ENCODE peak calls at places on chromosomes 12 and 14, in four cellular contexts. One of them, this sample, is unnamed.

GRCh38 chr12:96811083-96811482 is 96.0 kb upstream of the NEDD1 start:
- DNase-seq in endothelial cell of umbilical vein: peak; percentile 94
- DNase-seq in mucosa of descending colon: no peak
- DNase-seq in foreskin fibroblast: peak; percentile 48
- DNase-seq in this sample: peak; percentile 47

GRCh38 chr12:106161491-106161890 is 22.7 kb upstream of the NUAK1 start:
- DNase-seq in mucosa of descending colon: no peak
- DNase-seq in endothelial cell of umbilical vein: no peak
- DNase-seq in foreskin fibroblast: no peak
- DNase-seq in this sample: no peak

GRCh38 chr14:56092761-56093160 is 25.4 kb upstream of the PELI2 start:
- DNase-seq in foreskin fibroblast: peak; percentile 18
- DNase-seq in mucosa of descending colon: no peak
- DNase-seq in endothelial cell of umbilical vein: no peak
- DNase-seq in this sample: no peak

GRCh38 chr12:47247418-47247817 is 167.7 kb upstream of the AMIGO2 start:
- DNase-seq in mucosa of descending colon: peak; percentile 41
- DNase-seq in foreskin fibroblast: no peak
- DNase-seq in endothelial cell of umbilical vein: no peak
- DNase-seq in this sample: no peak

GRCh38 chr12:113818833-113819232 is 147.3 kb downstream of the RBM19 start:
- DNase-seq in foreskin fibroblast: peak; percentile 34
- DNase-seq in mucosa of descending colon: no peak
- DNase-seq in endothelial cell of umbilical vein: no peak
- DNase-seq in this sample: no peak

GRCh38 chr12:26451763-26452162 is 256.4 kb downstream of the SSPN start:
- DNase-seq in mucosa of descending colon: no peak
- DNase-seq in foreskin fibroblast: no peak
- DNase-seq in endothelial cell of umbilical vein: no peak
- DNase-seq in this sample: no peak

GRCh38 chr12:4960030-4960429 is 50.3 kb downstream of the KCNA1 start:
- DNase-seq in mucosa of descending colon: no peak
- DNase-seq in endothelial cell of umbilical vein: no peak
- DNase-seq in foreskin fibroblast: no peak
- DNase-seq in this sample: no peak

GRCh38 chr14:39232554-39233415 is 930 bp upstream of the MIA2 start:
- DNase-seq in foreskin fibroblast: peak; percentile 84
- DNase-seq in endothelial cell of umbilical vein: no peak
- DNase-seq in mucosa of descending colon: no peak
- DNase-seq in this sample: peak; percentile 33

GRCh38 chr14:105335735-105336476 is 21.4 kb downstream of the PACS2 start:
- DNase-seq in endothelial cell of umbilical vein: no peak
- DNase-seq in mucosa of descending colon: no peak
- DNase-seq in foreskin fibroblast: no peak
- DNase-seq in this sample: no peak

GRCh38 chr12:71282020-71282419 is 124.2 kb upstream of the TSPAN8 start:
- DNase-seq in mucosa of descending colon: no peak
- DNase-seq in foreskin fibroblast: no peak
- DNase-seq in endothelial cell of umbilical vein: no peak
- DNase-seq in this sample: no peak

GRCh38 chr12:47813491-47814196 is 6.1 kb downstream of the HDAC7 start:
- DNase-seq in foreskin fibroblast: peak; percentile 38
- DNase-seq in endothelial cell of umbilical vein: peak; percentile 55
- DNase-seq in mucosa of descending colon: peak; percentile 30
- DNase-seq in this sample: no peak

GRCh38 chr12:2264622-2265306 is 212.0 kb downstream of the CACNA1C start:
- DNase-seq in mucosa of descending colon: no peak
- DNase-seq in endothelial cell of umbilical vein: no peak
- DNase-seq in foreskin fibroblast: peak; percentile 97
- DNase-seq in this sample: no peak

GRCh38 chr12:67742461-67742860 is 93.9 kb downstream of the DYRK2 start:
- DNase-seq in endothelial cell of umbilical vein: no peak
- DNase-seq in mucosa of descending colon: no peak
- DNase-seq in foreskin fibroblast: peak; percentile 73
- DNase-seq in this sample: peak; percentile 24

GRCh38 chr12:113261847-113262470 is 40.7 kb downstream of the TPCN1 start:
- DNase-seq in endothelial cell of umbilical vein: no peak
- DNase-seq in foreskin fibroblast: peak; percentile 70
- DNase-seq in mucosa of descending colon: no peak
- DNase-seq in this sample: no peak

GRCh38 chr14:101845896-101846295 is 84.4 kb downstream of the PPP2R5C start:
- DNase-seq in endothelial cell of umbilical vein: no peak
- DNase-seq in foreskin fibroblast: no peak
- DNase-seq in mucosa of descending colon: no peak
- DNase-seq in this sample: no peak

GRCh38 chr14:74915826-74916225 is 7.2 kb downstream of the RPS6KL1 start:
- DNase-seq in foreskin fibroblast: no peak
- DNase-seq in mucosa of descending colon: no peak
- DNase-seq in endothelial cell of umbilical vein: no peak
- DNase-seq in this sample: no peak

GRCh38 chr12:121813951-121814350 is 10.1 kb downstream of the SETD1B start:
- DNase-seq in mucosa of descending colon: no peak
- DNase-seq in foreskin fibroblast: no peak
- DNase-seq in endothelial cell of umbilical vein: no peak
- DNase-seq in this sample: no peak

GRCh38 chr14:75295061-75295461 is 16.4 kb downstream of the FOS start:
- DNase-seq in endothelial cell of umbilical vein: peak; percentile 59
- DNase-seq in foreskin fibroblast: peak; percentile 90
- DNase-seq in mucosa of descending colon: peak; percentile 80
- DNase-seq in this sample: no peak

GRCh38 chr12:49888461-49889151 is 15.1 kb downstream of the FAIM2 start:
- DNase-seq in mucosa of descending colon: no peak
- DNase-seq in endothelial cell of umbilical vein: no peak
- DNase-seq in foreskin fibroblast: no peak
- DNase-seq in this sample: no peak

GRCh38 chr14:96876747-96877146 is 79.6 kb downstream of the VRK1 start:
- DNase-seq in mucosa of descending colon: peak; percentile 19
- DNase-seq in foreskin fibroblast: no peak
- DNase-seq in endothelial cell of umbilical vein: no peak
- DNase-seq in this sample: no peak

GRCh38 chr12:132116709-132117557 is 27.2 kb downstream of the DDX51 start:
- DNase-seq in mucosa of descending colon: no peak
- DNase-seq in endothelial cell of umbilical vein: no peak
- DNase-seq in foreskin fibroblast: no peak
- DNase-seq in this sample: no peak

GRCh38 chr12:95074766-95075165 is 1.3 kb upstream of the NR2C1 start:
- DNase-seq in foreskin fibroblast: peak; percentile 6
- DNase-seq in endothelial cell of umbilical vein: no peak
- DNase-seq in mucosa of descending colon: no peak
- DNase-seq in this sample: no peak

GRCh38 chr14:94051115-94051514 is 25.0 kb downstream of the OTUB2 start:
- DNase-seq in endothelial cell of umbilical vein: peak; percentile 40
- DNase-seq in mucosa of descending colon: peak; percentile 76
- DNase-seq in foreskin fibroblast: peak; percentile 68
- DNase-seq in this sample: no peak

GRCh38 chr14:99574099-99574880 is 29.7 kb downstream of the CCDC85C start:
- DNase-seq in foreskin fibroblast: peak; percentile 24
- DNase-seq in endothelial cell of umbilical vein: no peak
- DNase-seq in mucosa of descending colon: peak; percentile 74
- DNase-seq in this sample: no peak

GRCh38 chr12:112967858-112968257 is 10.5 kb upstream of the OAS2 start:
- DNase-seq in mucosa of descending colon: no peak
- DNase-seq in foreskin fibroblast: no peak
- DNase-seq in endothelial cell of umbilical vein: no peak
- DNase-seq in this sample: no peak

GRCh38 chr14:102316048-102316745 is 3.3 kb upstream of the ZNF839 start:
- DNase-seq in endothelial cell of umbilical vein: no peak
- DNase-seq in mucosa of descending colon: peak; percentile 85
- DNase-seq in foreskin fibroblast: peak; percentile 64
- DNase-seq in this sample: no peak

GRCh38 chr14:90368946-90369721 is 27.7 kb upstream of the CALM1 start:
- DNase-seq in endothelial cell of umbilical vein: peak; percentile 25
- DNase-seq in foreskin fibroblast: peak; percentile 77
- DNase-seq in mucosa of descending colon: peak; percentile 44
- DNase-seq in this sample: peak; percentile 55

GRCh38 chr14:22890416-22890815 is 7.4 kb downstream of the REM2 start:
- DNase-seq in mucosa of descending colon: no peak
- DNase-seq in foreskin fibroblast: no peak
- DNase-seq in endothelial cell of umbilical vein: no peak
- DNase-seq in this sample: no peak

GRCh38 chr14:23104070-23104590 is 659 bp downstream of the CIROP start:
- DNase-seq in foreskin fibroblast: no peak
- DNase-seq in mucosa of descending colon: no peak
- DNase-seq in endothelial cell of umbilical vein: no peak
- DNase-seq in this sample: no peak

GRCh38 chr14:94363171-94363624 is 25.2 kb downstream of the SERPINA1 start:
- DNase-seq in mucosa of descending colon: no peak
- DNase-seq in endothelial cell of umbilical vein: no peak
- DNase-seq in foreskin fibroblast: no peak
- DNase-seq in this sample: no peak

GRCh38 chr12:5622280-5622679 is 190.4 kb downstream of the NTF3 start:
- DNase-seq in endothelial cell of umbilical vein: no peak
- DNase-seq in mucosa of descending colon: no peak
- DNase-seq in foreskin fibroblast: no peak
- DNase-seq in this sample: no peak

GRCh38 chr14:56081139-56081538 is 37.1 kb upstream of the PELI2 start:
- DNase-seq in foreskin fibroblast: peak; percentile 78
- DNase-seq in mucosa of descending colon: no peak
- DNase-seq in endothelial cell of umbilical vein: no peak
- DNase-seq in this sample: no peak

GRCh38 chr14:103198429-103199140 is 75.3 kb downstream of the TNFAIP2 start:
- DNase-seq in endothelial cell of umbilical vein: no peak
- DNase-seq in foreskin fibroblast: peak; percentile 74
- DNase-seq in mucosa of descending colon: no peak
- DNase-seq in this sample: no peak

GRCh38 chr14:55005071-55005470 is 21.8 kb downstream of the WDHD1 start:
- DNase-seq in foreskin fibroblast: peak; percentile 51
- DNase-seq in mucosa of descending colon: no peak
- DNase-seq in endothelial cell of umbilical vein: no peak
- DNase-seq in this sample: no peak

GRCh38 chr12:53577941-53578352 is 48.2 kb downstream of the ATF7 start:
- DNase-seq in endothelial cell of umbilical vein: no peak
- DNase-seq in foreskin fibroblast: no peak
- DNase-seq in mucosa of descending colon: no peak
- DNase-seq in this sample: no peak

GRCh38 chr14:88901991-88902390 is 77.5 kb downstream of the TTC8 start:
- DNase-seq in mucosa of descending colon: no peak
- DNase-seq in foreskin fibroblast: no peak
- DNase-seq in endothelial cell of umbilical vein: no peak
- DNase-seq in this sample: no peak

GRCh38 chr12:57549909-57550627 is at the start of gene KIF5A:
- DNase-seq in endothelial cell of umbilical vein: no peak
- DNase-seq in foreskin fibroblast: peak; percentile 39
- DNase-seq in mucosa of descending colon: no peak
- DNase-seq in this sample: no peak

GRCh38 chr12:50932787-50933280 is 19.5 kb upstream of the HIGD1C start:
- DNase-seq in foreskin fibroblast: peak; percentile 18
- DNase-seq in endothelial cell of umbilical vein: no peak
- DNase-seq in mucosa of descending colon: no peak
- DNase-seq in this sample: no peak

GRCh38 chr12:122888232-122888752 is 7.6 kb downstream of the VPS37B start:
- DNase-seq in endothelial cell of umbilical vein: peak; percentile 96
- DNase-seq in mucosa of descending colon: peak; percentile 70
- DNase-seq in foreskin fibroblast: peak; percentile 41
- DNase-seq in this sample: no peak

DNA sequence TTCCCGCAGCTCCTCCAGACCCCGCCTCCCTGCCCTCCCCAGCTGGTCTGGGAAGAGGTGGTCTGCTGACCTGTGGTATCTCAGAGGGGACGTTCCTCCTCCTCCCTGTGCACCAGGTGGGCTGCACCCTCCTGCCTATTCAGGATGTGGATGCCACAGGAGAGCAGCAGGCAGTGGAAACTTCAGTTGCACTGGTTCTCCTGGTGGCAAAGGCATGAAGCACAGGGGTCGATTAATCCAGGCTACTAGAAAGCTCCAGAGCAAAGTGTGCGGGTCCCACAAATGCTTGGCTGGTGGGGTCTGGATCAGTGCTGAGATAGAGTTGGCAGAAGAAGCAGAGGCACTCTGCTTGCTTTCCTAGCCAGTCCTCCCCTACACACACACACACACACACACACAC is 197.0 kb downstream of the SLC41A2 start:
- DNase-seq in endothelial cell of umbilical vein: no peak
- DNase-seq in foreskin fibroblast: no peak
- DNase-seq in mucosa of descending colon: no peak
- DNase-seq in this sample: no peak
- TF ChIP-seq CTCF in endothelial cell of umbilical vein: no peak
- TF ChIP-seq CTCF in foreskin fibroblast: no peak
- TF ChIP-seq CTCF in mucosa of descending colon: no peak
- TF ChIP-seq CTCF in this sample: peak; percentile 10

GRCh38 chr12:74415633-74416032 is 122.0 kb upstream of the ATXN7L3B start:
- DNase-seq in endothelial cell of umbilical vein: peak; percentile 19
- DNase-seq in foreskin fibroblast: peak; percentile 15
- DNase-seq in mucosa of descending colon: peak; percentile 3
- DNase-seq in this sample: no peak
- TF ChIP-seq CTCF in endothelial cell of umbilical vein: no peak
- TF ChIP-seq CTCF in foreskin fibroblast: peak; percentile 41
- TF ChIP-seq CTCF in mucosa of descending colon: no peak
- TF ChIP-seq CTCF in this sample: peak; percentile 41

DNA sequence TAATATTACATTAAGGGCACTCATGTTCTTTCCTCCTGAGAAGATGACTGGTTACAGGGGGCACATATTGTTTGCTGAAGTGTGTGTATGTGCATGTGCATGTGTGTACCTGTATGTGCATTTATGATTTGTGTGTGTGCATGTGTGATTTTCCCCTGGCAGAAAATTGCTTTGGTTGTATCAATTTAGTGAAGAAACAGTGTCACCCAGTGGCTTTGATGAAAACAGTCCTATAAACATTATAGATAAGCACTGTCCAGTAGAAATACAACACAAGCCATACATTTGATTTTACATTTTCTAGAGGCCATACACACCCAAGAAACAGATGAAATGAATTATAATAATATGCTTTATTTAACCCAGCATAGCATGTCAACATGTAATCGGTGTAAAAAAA is 8.6 kb downstream of the PDE3A start:
- DNase-seq in endothelial cell of umbilical vein: peak; percentile 60
- DNase-seq in foreskin fibroblast: peak; percentile 51
- DNase-seq in mucosa of descending colon: no peak
- DNase-seq in this sample: peak; percentile 25
- TF ChIP-seq CTCF in endothelial cell of umbilical vein: peak; percentile 35
- TF ChIP-seq CTCF in foreskin fibroblast: peak; percentile 16
- TF ChIP-seq CTCF in mucosa of descending colon: no peak
- TF ChIP-seq CTCF in this sample: peak; percentile 28

GRCh38 chr12:17216156-17216555 is 610.2 kb upstream of the LMO3 start:
- DNase-seq in endothelial cell of umbilical vein: no peak
- DNase-seq in foreskin fibroblast: no peak
- DNase-seq in mucosa of descending colon: no peak
- DNase-seq in this sample: no peak

GRCh38 chr12:17214910-17215309 is 608.9 kb upstream of the LMO3 start:
- DNase-seq in endothelial cell of umbilical vein: no peak
- DNase-seq in foreskin fibroblast: no peak
- DNase-seq in mucosa of descending colon: no peak
- DNase-seq in this sample: no peak

DNA sequence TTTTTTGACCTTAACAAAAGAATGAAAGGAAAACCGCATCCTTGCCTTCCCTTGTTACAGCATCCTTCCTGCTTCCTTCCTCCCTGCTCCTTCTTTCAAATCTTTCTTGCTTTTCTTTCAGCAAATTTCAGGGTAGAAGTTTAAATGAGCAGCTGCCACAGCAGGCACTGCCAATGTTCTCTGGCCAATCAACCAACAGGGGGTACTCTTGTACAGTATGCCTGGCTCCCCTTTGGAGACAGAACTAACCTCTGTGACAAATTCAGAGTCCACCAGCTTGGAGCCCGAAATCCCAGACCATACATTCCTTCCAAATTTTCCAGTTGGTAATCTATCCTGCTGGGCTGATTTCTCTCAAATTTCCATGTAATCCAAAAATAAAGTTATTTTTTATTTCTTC is 609.8 kb upstream of the LMO3 start:
- DNase-seq in mucosa of descending colon: no peak
- DNase-seq in endothelial cell of umbilical vein: no peak
- DNase-seq in foreskin fibroblast: no peak
- DNase-seq in this sample: no peak
- TF ChIP-seq CTCF in mucosa of descending colon: no peak
- TF ChIP-seq CTCF in endothelial cell of umbilical vein: no peak
- TF ChIP-seq CTCF in foreskin fibroblast: no peak
- TF ChIP-seq CTCF in this sample: no peak

This sample was measured in HFF-Myc.